ENCODE peak calls at places on chromosomes 11 and 22, in five cellular contexts. B is K562, U is H1, P is A549, N is HepG2. D is an unnamed sample.

GRCh38 chr11:3001496-3001895 is 9.4 kb upstream of the NAP1L4 start:
- DNase-seq in U (no peak), P (no peak), B (no peak), N (no peak), D (no peak)

GRCh38 chr11:96112192-96113099 is 188.5 kb upstream of the MTMR2 start:
- DNase-seq in U (no peak), P (no peak), B (no peak), N (no peak), D (no peak)

GRCh38 chr11:122287401-122287800 is 171.4 kb upstream of the BLID start:
- DNase-seq in U (no peak), P (no peak), N (no peak), B (no peak), D (no peak)

GRCh38 chr11:121630041-121630440 is 177.3 kb upstream of the SORL1-AS1 start:
- DNase-seq in B (no peak), N (no peak), P (no peak), U (no peak), D (peak; percentile 83)

GRCh38 chr11:40716344-40717178 is 742.9 kb downstream of the LRRC4C start:
- DNase-seq in P (no peak), N (no peak), B (no peak), U (no peak), D (no peak)

GRCh38 chr11:61654397-61654829 is 25.8 kb upstream of the DAGLA start:
- DNase-seq in U (no peak), N (no peak), P (no peak), B (no peak), D (no peak)

GRCh38 chr11:45150301-45150700 is 3.9 kb downstream of the PRDM11 start:
- DNase-seq in P (no peak), N (no peak), B (no peak), U (no peak), D (no peak)

GRCh38 chr22:38056969-38057841 is at the start of gene PICK1:
- DNase-seq in B (peak; percentile 92), U (peak; percentile 63), N (peak; percentile 93), P (peak; percentile 89), D (peak; percentile 82)

GRCh38 chr11:70467196-70468085 is 69.1 kb downstream of the CTTN start:
- DNase-seq in B (peak; percentile 82), U (no peak), N (peak; percentile 33), P (peak; percentile 51), D (peak; percentile 51)

GRCh38 chr11:19279455-19279854 is 38.7 kb upstream of the E2F8 start:
- DNase-seq in P (peak; percentile 16), U (no peak), B (no peak), N (no peak), D (no peak)

GRCh38 chr11:33525789-33526188 is 174.8 kb downstream of the C11orf91 start:
- DNase-seq in N (no peak), B (no peak), U (peak; percentile 3), P (no peak), D (no peak)

GRCh38 chr11:83681944-83682644 is 395.9 kb upstream of the CCDC90B start:
- DNase-seq in N (no peak), U (no peak), P (no peak), B (no peak), D (no peak)

GRCh38 chr22:26287382-26288228 is 118.3 kb downstream of the SEZ6L start:
- DNase-seq in B (no peak), U (no peak), N (no peak), P (no peak), D (no peak)

GRCh38 chr11:73375830-73376167 is 400 bp upstream of the RELT start:
- DNase-seq in P (no peak), U (no peak), B (no peak), N (no peak), D (no peak)

GRCh38 chr22:39721456-39722325 is 151.1 kb downstream of the CACNA1I start:
- DNase-seq in B (no peak), U (no peak), N (no peak), P (no peak), D (no peak)

GRCh38 chr22:19886605-19887250 is 32.1 kb upstream of the GNB1L start:
- DNase-seq in U (no peak), B (no peak), P (no peak), N (no peak), D (peak; percentile 78)

GRCh38 chr22:39176067-39176621 is 23.7 kb upstream of the CBX7 start:
- DNase-seq in P (peak; percentile 57), U (no peak), B (no peak), N (peak; percentile 72), D (peak; percentile 78)

GRCh38 chr22:20741634-20742581 is 32.0 kb upstream of the SERPIND1 start:
- DNase-seq in P (peak; percentile 18), B (peak; percentile 91), U (no peak), N (peak; percentile 44), D (peak; percentile 34)

GRCh38 chr22:35191412-35191811 is 65.9 kb upstream of the HMGXB4 start:
- DNase-seq in P (peak; percentile 26), B (no peak), N (peak; percentile 23), U (no peak), D (peak; percentile 59)

GRCh38 chr22:35183917-35184316 is 73.4 kb upstream of the HMGXB4 start:
- DNase-seq in N (no peak), U (no peak), P (no peak), B (no peak), D (no peak)

GRCh38 chr22:35189559-35189958 is 67.7 kb upstream of the HMGXB4 start:
- DNase-seq in N (no peak), P (no peak), U (no peak), B (no peak), D (no peak)

GRCh38 chr22:35192121-35192918 is 65.0 kb upstream of the HMGXB4 start:
- DNase-seq in B (no peak), U (no peak), N (no peak), P (peak; percentile 3), D (no peak)

DNA sequence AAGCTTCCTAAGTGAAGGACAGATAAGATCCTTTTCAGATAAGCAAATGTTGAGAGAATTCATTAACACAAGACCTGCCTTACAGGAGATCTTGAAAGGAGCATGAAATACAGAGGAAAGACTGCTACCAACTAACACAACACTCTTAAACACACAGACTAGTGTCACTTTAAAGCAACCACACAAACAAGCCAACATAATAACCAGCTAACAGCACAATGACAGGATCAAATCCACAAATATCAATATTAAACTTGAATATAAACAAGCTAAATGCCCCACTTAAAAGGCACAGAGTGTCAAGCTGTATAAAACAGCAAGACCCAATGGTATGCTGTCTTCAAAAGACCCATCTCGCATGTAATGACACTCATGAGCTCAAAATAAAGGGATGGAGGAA is 70.8 kb upstream of the HMGXB4 start:
- DNase-seq in B (no peak), U (no peak), N (no peak), P (no peak), D (no peak)
- H3K9me3 ChIP-seq in B (peaks cover 4% of the 10 kb centered on the region), U (peaks cover 3% of the 10 kb centered on the region), N (peaks cover 14% of the 10 kb centered on the region), P (peaks cover 13% of the 10 kb centered on the region), D (no peaks in the 10 kb centered on the region)

GRCh38 chr11:1761857-1762536 is 1.7 kb downstream of the CTSD start:
- DNase-seq in B (no peak), P (no peak), U (no peak), N (no peak), D (no peak)
- TF ChIP-seq JUN in B (no peak), P (no peak), U (no peak), N (no peak), D (no peak)

DNA sequence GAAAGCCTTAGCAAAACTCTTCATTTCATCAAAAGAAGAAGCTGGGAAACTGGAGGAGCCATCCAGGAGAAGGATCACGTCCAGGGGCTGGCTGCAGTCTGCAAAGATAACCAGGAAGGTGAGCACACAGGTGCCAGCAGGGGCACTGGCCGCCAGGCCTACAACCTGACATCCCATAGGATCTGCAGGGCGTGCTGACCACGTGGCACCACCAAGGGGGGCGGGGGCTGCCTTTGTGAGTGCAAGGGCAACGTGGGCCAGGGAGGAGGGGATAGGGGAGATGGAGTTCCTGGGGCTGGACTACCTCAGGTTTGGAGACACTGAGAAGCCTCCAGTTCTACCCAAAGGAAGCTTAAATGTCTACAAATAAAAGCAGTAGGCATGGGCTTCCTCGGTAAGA is 102.7 kb upstream of the CCT8L2 start:
- DNase-seq in P (no peak), U (no peak), B (no peak), N (no peak), D (no peak)
- H3K9me3 ChIP-seq in P (no peaks in the 10 kb centered on the region), U (peaks cover 71% of the 10 kb centered on the region), B (no peaks in the 10 kb centered on the region), N (no peaks in the 10 kb centered on the region), D (peaks cover 2% of the 10 kb centered on the region)

DNA sequence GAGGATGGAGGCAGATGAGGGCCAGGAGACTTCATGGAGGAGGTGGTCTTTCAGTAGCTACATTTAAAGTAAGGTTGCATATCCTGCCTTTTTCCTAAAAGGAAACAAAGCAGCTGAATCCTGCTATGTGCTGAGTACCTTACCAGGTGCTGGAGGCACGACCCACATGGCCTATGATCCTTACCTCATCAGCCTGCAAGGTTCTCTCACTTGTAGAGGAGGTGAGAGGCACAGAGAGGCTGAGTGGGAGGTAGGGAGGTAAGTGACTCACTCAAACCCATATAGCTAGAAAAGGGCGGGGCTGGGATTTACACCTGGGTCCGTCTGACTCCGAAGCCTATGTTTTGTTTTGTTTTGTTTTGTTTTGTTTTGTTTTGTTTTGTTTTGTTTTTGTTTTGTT is 75.8 kb downstream of the BUD13 start:
- DNase-seq in U (no peak), N (no peak), B (no peak), P (no peak), D (no peak)
- TF ChIP-seq JUN in U (no peak), N (no peak), B (no peak), P (no peak), D (no peak)

DNA sequence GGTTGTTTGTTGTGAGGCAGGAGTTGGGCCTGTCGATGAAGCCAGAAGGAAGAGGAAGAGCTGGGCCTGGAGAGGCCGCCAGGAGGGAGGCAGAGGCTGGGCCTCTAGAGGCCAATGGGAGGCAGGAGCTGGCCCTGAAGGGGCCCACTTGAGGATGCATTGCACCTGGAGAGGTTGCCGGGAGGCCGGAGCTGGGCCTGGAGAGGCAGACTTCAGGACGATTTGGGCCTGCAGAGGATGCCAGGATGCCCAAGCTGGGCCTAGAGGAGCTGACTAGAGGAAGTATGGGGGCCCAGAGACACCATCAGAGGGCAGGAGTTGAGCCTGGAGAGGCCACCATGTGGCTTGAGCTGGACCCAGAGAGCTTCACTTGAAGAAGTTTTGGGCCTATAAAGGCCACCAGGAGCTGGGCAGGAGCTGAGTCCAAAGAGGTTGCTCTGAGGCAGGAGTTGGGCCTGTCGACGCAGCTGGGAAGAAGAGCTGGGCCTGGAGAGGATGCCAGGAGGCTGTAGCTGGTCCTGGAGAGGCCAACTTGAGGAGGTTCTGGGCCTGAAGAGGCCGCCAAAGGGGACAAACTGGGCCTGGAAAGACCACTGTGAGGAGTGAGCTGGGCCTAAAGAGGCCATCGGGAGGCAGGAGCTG is 39.0 kb downstream of the OR4C45 start:
- DNase-seq in P (no peak), B (no peak), N (no peak), U (no peak), D (no peak)
- H3K9me3 ChIP-seq in P (no peaks in the 10 kb centered on the region), B (no peaks in the 10 kb centered on the region), N (peaks cover 72% of the 10 kb centered on the region), U (peaks cover 89% of the 10 kb centered on the region), D (peaks cover 2% of the 10 kb centered on the region)